ENCODE peak calls at places on chromosomes 11 and 22, in five cellular contexts. G is activated CD4-positive, alpha-beta T cell treated with anti-CD3 and anti-CD28 coated beads, Interleukin-2, amount 50 U/mL, for 1 hour; K is PC-3; F is H9; J is HFFc6. R is an unnamed sample.

GRCh38 chr11:82974135-82974534 is 72.6 kb downstream of the DDIAS start:
- DNase-seq in G (no peak), K (no peak), F (no peak), J (no peak), R (no peak)

GRCh38 chr11:119856681-119857485 is 127.9 kb upstream of the NECTIN1 start:
- DNase-seq in G (no peak), K (no peak), F (no peak), J (no peak), R (no peak)

GRCh38 chr11:91158901-91159537 is 936.2 kb upstream of the CHORDC1 start:
- DNase-seq in G (no peak), K (peak), F (no peak), J (no peak), R (no peak)

GRCh38 chr11:92707173-92707619 is 262.3 kb upstream of the MTNR1B start:
- DNase-seq in G (no peak), K (no peak), F (no peak), J (no peak), R (no peak)

GRCh38 chr11:123060265-123061000 is 1.5 kb downstream of the HSPA8 start:
- DNase-seq in G (no peak), K (no peak), F (no peak), J (no peak), R (no peak)

GRCh38 chr22:49138250-49138790 is 689.4 kb downstream of the BRD1 start:
- DNase-seq in G (no peak), K (no peak), F (no peak), J (no peak), R (no peak)

GRCh38 chr11:19864141-19865120 is 151.8 kb downstream of the NAV2 start:
- DNase-seq in G (no peak), K (no peak), F (no peak), J (no peak), R (no peak)

GRCh38 chr11:109423114-109423859 is 1.3 kb downstream of the C11orf87 start:
- DNase-seq in G (no peak), K (no peak), F (peak), J (no peak), R (no peak)

GRCh38 chr11:65411681-65412070 is 10.9 kb upstream of the NEAT1 start:
- DNase-seq in G (no peak), K (no peak), F (no peak), J (no peak), R (no peak)

GRCh38 chr11:9260182-9261146 is 4.7 kb downstream of the DENND5A start:
- DNase-seq in G (no peak), K (no peak), F (no peak), J (no peak), R (no peak)

GRCh38 chr22:43222281-43222680 is 35.3 kb upstream of the TTLL12 start:
- DNase-seq in G (no peak), K (no peak), F (no peak), J (no peak), R (no peak)

GRCh38 chr11:69339916-69340565 is 46.1 kb downstream of the MYEOV start:
- DNase-seq in G (no peak), K (no peak), F (peak), J (no peak), R (no peak)

GRCh38 chr22:35119494-35119893 is 53.5 kb downstream of the ISX start:
- DNase-seq in G (no peak), K (no peak), F (no peak), J (no peak), R (no peak)

GRCh38 chr22:30406400-30406799 is 9.6 kb downstream of the SEC14L2 start:
- DNase-seq in G (no peak), K (no peak), F (no peak), J (no peak), R (no peak)

GRCh38 chr22:17817079-17817478 is 42.8 kb upstream of the BID start:
- DNase-seq in G (no peak), K (no peak), F (no peak), J (no peak), R (no peak)

GRCh38 chr11:126189109-126189929 is 22.1 kb downstream of the RPUSD4 start:
- DNase-seq in G (no peak), K (no peak), F (no peak), J (no peak), R (no peak)

GRCh38 chr11:64144587-64145295 is 21.2 kb downstream of the MACROD1 start:
- DNase-seq in G (no peak), K (no peak), F (no peak), J (no peak), R (no peak)

GRCh38 chr11:36341915-36342314 is 45.8 kb downstream of the PRR5L start:
- DNase-seq in G (no peak), K (no peak), F (no peak), J (no peak), R (no peak)

GRCh38 chr22:31829505-31829904 is 75.7 kb downstream of the DEPDC5 start:
- DNase-seq in G (no peak), K (peak), F (no peak), J (peak), R (peak)

GRCh38 chr11:48129697-48130395 is 86.8 kb upstream of the OR4B1 start:
- DNase-seq in G (no peak), K (no peak), F (no peak), J (no peak), R (no peak)

GRCh38 chr22:19716041-19716828 is 1.9 kb downstream of the SEPTIN5 start:
- DNase-seq in G (no peak), K (no peak), F (no peak), J (no peak), R (no peak)

GRCh38 chr22:22565991-22566390 is 6.9 kb upstream of the PRAME start:
- DNase-seq in G (no peak), K (peak), F (no peak), J (no peak), R (no peak)

GRCh38 chr11:118913411-118914125 is 12.2 kb downstream of the BCL9L start:
- DNase-seq in G (peak), K (peak), F (peak), J (no peak), R (no peak)